ENCODE peak calls at places on chromosomes 12 and 14, in four cellular contexts. H, A, R and T are unnamed samples.

GRCh38 chr14:25765909-25766308 is 716.0 kb upstream of the STXBP6 start:
- DNase-seq in H (no peak), A (no peak), R (no peak), T (no peak)

GRCh38 chr12:8658361-8658760 is 4.3 kb downstream of the MFAP5 start:
- DNase-seq in H (no peak), A (no peak), R (no peak), T (no peak)

GRCh38 chr12:97556201-97556824 is 93.7 kb downstream of the RMST start:
- DNase-seq in H (peak; percentile 10), A (no peak), R (peak; percentile 25), T (no peak)

GRCh38 chr12:28218875-28219274 is 28.6 kb downstream of the CCDC91 start:
- DNase-seq in H (no peak), A (no peak), R (no peak), T (no peak)

GRCh38 chr12:124837958-124838803 is 25.5 kb downstream of the SCARB1 start:
- DNase-seq in H (no peak), A (peak; percentile 93), R (no peak), T (peak; percentile 90)

GRCh38 chr14:33990790-33991189 is 39.9 kb upstream of the EGLN3 start:
- DNase-seq in H (no peak), A (no peak), R (no peak), T (no peak)

GRCh38 chr14:74875941-74876913 is at the start of gene PROX2:
- DNase-seq in H (no peak), A (no peak), R (no peak), T (no peak)

GRCh38 chr14:96827310-96827709 is 30.1 kb downstream of the VRK1 start:
- DNase-seq in H (no peak), A (no peak), R (no peak), T (no peak)

GRCh38 chr12:80412343-80412953 is 31.6 kb upstream of the PTPRQ start:
- DNase-seq in H (no peak), A (no peak), R (peak; percentile 81), T (no peak)

GRCh38 chr12:1811281-1811947 is 9.0 kb upstream of the LRTM2 start:
- DNase-seq in H (peak; percentile 38), A (peak; percentile 47), R (no peak), T (no peak)

GRCh38 chr14:20413785-20414117 is 450 bp upstream of the TEP1 start:
- DNase-seq in H (no peak), A (no peak), R (peak; percentile 6), T (no peak)

GRCh38 chr12:64083285-64084210 is 138.5 kb downstream of the KICS2 start:
- DNase-seq in H (no peak), A (peak; percentile 81), R (no peak), T (peak; percentile 92)

GRCh38 chr14:55306938-55307589 is 35.8 kb downstream of the FBXO34 start:
- DNase-seq in H (no peak), A (no peak), R (no peak), T (no peak)

GRCh38 chr14:84087986-84088531 is 1441.9 kb upstream of the FLRT2 start:
- DNase-seq in H (no peak), A (no peak), R (no peak), T (no peak)

GRCh38 chr12:6165418-6165817 is 34.8 kb upstream of the CD9 start:
- DNase-seq in H (no peak), A (no peak), R (no peak), T (no peak)

GRCh38 chr14:73717998-73718741 is 4.0 kb upstream of the PNMA1 start:
- DNase-seq in H (no peak), A (no peak), R (peak; percentile 60), T (peak; percentile 85)

GRCh38 chr14:89270439-89271227 is 146.4 kb downstream of the FOXN3 start:
- DNase-seq in H (no peak), A (no peak), R (no peak), T (no peak)

GRCh38 chr12:104501641-104502040 is 44.9 kb downstream of the CHST11 start:
- DNase-seq in H (no peak), A (no peak), R (no peak), T (no peak)

GRCh38 chr12:116916714-116917114 is 6.0 kb downstream of the FBXW8 start:
- DNase-seq in H (peak; percentile 60), A (no peak), R (peak; percentile 60), T (no peak)

GRCh38 chr12:115598827-115599226 is 678.7 kb downstream of the MED13L start:
- DNase-seq in H (no peak), A (no peak), R (no peak), T (no peak)

GRCh38 chr14:22699801-22700564 is 55.8 kb upstream of the OR6J1 start:
- DNase-seq in H (no peak), A (no peak), R (no peak), T (no peak)

GRCh38 chr14:55151601-55152000 is 22.5 kb downstream of the LGALS3 start:
- DNase-seq in H (no peak), A (no peak), R (no peak), T (no peak)

GRCh38 chr12:103848132-103848531 is 7.1 kb upstream of the NT5DC3 start:
- DNase-seq in H (no peak), A (no peak), R (no peak), T (no peak)

DNA sequence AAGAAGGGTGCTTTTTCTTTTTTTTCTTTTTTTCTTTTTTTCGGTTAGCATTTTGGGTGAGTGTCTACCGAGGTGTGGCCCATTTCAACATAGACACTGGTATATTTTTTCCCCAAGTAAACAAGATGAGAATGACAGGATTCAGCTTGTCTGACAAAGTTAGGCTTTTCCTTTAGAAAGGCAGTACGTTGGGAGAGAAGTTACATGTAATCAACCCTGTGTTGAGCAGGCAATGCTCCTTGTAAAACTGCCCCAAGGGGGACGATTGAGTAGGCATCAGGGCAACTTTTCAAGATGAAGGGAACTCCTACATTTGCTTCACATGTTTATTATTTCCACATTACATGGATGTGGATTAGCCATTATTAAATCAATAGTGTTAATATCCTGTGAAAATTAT is 1.7 kb downstream of the EMP1 start:
- DNase-seq in H (no peak), A (no peak), R (no peak), T (no peak)
- H3K4me3 ChIP-seq in H (no peak overlapping the region), A (peak overlapping the region; percentile 65), R (no peak overlapping the region), T (peak overlapping the region; percentile 70)

GRCh38 chr12:121355818-121356217 is 3.6 kb upstream of the ANAPC5 start:
- DNase-seq in H (no peak), A (no peak), R (no peak), T (no peak)
- H3K4me1 ChIP-seq in H (peaks cover 6% of the 10 kb centered on the region), A (peaks cover 15% of the 10 kb centered on the region), R (no peaks in the 10 kb centered on the region), T (peaks cover 6% of the 10 kb centered on the region)

GRCh38 chr12:12467701-12468218 is 94.9 kb downstream of the DUSP16 start:
- DNase-seq in H (peak; percentile 54), A (no peak), R (no peak), T (no peak)

GRCh38 chr12:12466157-12466556 is 96.5 kb downstream of the DUSP16 start:
- DNase-seq in H (peak; percentile 86), A (no peak), R (no peak), T (no peak)

GRCh38 chr12:12468575-12468974 is 94.1 kb downstream of the DUSP16 start:
- DNase-seq in H (no peak), A (no peak), R (no peak), T (no peak)

GRCh38 chr12:12465522-12465921 is 97.1 kb downstream of the DUSP16 start:
- DNase-seq in H (no peak), A (no peak), R (no peak), T (no peak)

DNA sequence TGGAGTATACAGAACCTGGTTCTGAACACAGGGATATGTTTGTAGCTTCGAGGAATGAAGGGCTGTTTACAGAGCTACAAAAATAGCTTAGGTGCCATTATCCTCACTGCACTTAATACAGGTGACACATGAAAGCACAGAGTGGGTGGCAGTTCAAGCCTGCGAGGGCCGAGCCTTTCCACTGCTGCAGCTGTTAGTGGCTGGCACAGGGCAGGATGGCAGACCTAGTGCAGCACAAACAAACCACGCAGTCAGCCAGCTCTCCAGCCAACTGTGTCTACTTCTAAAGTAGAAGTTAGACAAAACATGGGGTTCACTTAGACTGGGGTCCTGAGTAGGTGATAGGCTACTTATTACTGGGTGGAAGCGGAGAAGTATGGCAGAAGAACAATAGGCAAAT is 95.4 kb downstream of the DUSP16 start:
- DNase-seq in H (peak; percentile 48), A (no peak), R (no peak), T (no peak)
- H3K27ac ChIP-seq in H (peak overlapping the region; percentile 27), A (no peak overlapping the region), R (no peak overlapping the region), T (no peak overlapping the region)

DNA sequence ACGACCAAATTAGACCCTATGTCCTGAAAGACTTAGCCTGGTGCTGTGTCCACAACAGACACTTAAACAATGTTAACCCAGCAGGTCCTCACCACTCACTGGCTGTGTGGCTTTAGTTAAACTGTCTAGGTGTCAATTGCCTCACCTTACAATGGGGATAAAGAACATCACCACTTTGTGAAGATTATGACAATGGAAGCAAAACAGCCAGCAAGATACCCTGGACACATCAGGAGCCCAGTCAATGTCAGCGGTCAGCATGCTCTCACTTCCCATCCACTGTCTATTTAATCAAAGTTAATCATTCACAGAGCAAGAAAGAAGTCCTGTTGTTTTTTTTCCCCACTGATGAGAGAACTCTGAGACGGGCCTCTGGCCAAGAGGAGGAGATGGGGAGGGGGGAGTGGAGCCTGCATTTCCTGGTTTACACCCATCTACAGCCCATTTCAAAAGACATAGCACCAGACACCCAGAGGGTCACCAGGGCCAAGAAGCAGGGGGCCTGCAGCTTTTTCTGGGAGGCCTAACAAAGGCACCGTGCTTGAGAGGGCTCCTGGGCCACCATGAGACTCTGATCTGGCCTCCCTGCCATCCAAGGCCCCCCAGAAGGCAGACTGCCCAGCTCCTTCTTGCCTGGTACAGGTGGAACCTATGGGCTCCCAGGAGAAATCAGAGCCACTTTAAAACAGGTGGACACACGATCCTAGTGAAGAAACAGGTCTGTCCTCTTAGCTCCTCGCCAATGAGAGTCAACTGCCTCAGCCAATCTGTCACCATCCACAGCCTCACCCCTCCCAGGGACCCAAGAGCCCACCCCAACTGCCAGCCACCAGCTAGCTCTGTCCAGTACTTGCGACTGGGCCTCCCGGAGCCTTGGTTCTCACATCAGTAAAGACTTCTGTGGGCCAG is 40.3 kb downstream of the ACTN1 start:
- DNase-seq in H (no peak), A (no peak), R (no peak), T (peak; percentile 57)
- H3K4me3 ChIP-seq in H (no peak overlapping the region), A (no peak overlapping the region), R (no peak overlapping the region), T (no peak overlapping the region)

DNA sequence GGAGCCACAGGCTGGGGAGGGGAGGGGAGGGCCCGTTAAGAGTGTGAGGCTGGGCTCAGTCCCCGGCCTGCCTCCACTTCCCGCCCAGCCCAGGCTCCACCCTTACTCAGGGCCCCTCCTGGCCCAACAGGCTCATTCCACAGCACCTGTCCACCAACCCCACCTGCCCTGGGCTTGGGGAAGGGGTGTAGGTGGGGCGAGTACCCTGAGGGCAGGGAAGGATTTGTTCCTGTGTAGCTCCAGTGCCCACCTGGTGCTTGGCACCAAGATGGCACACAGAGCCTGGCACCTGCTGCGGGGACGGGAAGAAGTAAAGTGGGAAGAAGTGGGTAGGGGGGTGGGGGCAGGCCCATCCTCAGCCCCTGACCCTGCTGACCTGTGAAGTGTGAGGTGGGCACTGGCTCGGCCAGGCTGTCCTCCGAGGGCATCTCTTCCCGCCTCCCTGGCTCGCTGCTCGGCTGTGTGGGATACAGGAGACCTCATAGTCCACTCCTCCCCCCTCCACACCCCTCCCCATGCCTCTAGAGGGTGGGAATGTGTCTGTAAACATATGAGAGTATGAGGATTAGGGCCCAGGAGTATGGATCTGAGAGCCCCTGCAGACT is 35.1 kb downstream of the NCKAP5L start:
- DNase-seq in H (no peak), A (no peak), R (no peak), T (no peak)
- H3K4me1 ChIP-seq in H (no peaks in the 10 kb centered on the region), A (no peaks in the 10 kb centered on the region), R (no peaks in the 10 kb centered on the region), T (no peaks in the 10 kb centered on the region)

GRCh38 chr12:57158665-57159064 is 11.2 kb upstream of the LRP1-AS start:
- DNase-seq in H (no peak), A (no peak), R (no peak), T (no peak)
- H3K27ac ChIP-seq in H (no peak overlapping the region), A (no peak overlapping the region), R (no peak overlapping the region), T (no peak overlapping the region)